ENCODE peak calls at places on chromosomes 3 and 15, in seven cellular contexts. One of them, this sample, is unnamed.

GRCh38 chr3:167814441-167814951 is 79.0 kb downstream of the SERPINI1 start:
- DNase-seq in RPMI7951: peak
- DNase-seq in AG08396: peak
- DNase-seq in neural progenitor cell: no peak
- DNase-seq in ecto neural progenitor cell: no peak
- DNase-seq in activated CD4-positive, alpha-beta memory T cell treated with anti-CD3 and anti-CD28 coated beads for 36 hours: no peak
- DNase-seq in NCI-H1694: no peak
- DNase-seq in this sample: no peak

GRCh38 chr15:70789213-70789612 is 25.9 kb upstream of the UACA start:
- DNase-seq in RPMI7951: no peak
- DNase-seq in AG08396: no peak
- DNase-seq in neural progenitor cell: no peak
- DNase-seq in ecto neural progenitor cell: no peak
- DNase-seq in activated CD4-positive, alpha-beta memory T cell treated with anti-CD3 and anti-CD28 coated beads for 36 hours: no peak
- DNase-seq in NCI-H1694: no peak
- DNase-seq in this sample: peak

GRCh38 chr3:185767324-185767688 is 57.5 kb downstream of the IGF2BP2 start:
- DNase-seq in RPMI7951: no peak
- DNase-seq in AG08396: no peak
- DNase-seq in neural progenitor cell: no peak
- DNase-seq in ecto neural progenitor cell: no peak
- DNase-seq in activated CD4-positive, alpha-beta memory T cell treated with anti-CD3 and anti-CD28 coated beads for 36 hours: no peak
- DNase-seq in NCI-H1694: no peak
- DNase-seq in this sample: no peak

GRCh38 chr15:98294126-98294525 is 333.6 kb downstream of the ARRDC4 start:
- DNase-seq in RPMI7951: no peak
- DNase-seq in AG08396: no peak
- DNase-seq in neural progenitor cell: no peak
- DNase-seq in ecto neural progenitor cell: no peak
- DNase-seq in activated CD4-positive, alpha-beta memory T cell treated with anti-CD3 and anti-CD28 coated beads for 36 hours: no peak
- DNase-seq in NCI-H1694: no peak
- DNase-seq in this sample: no peak

GRCh38 chr15:26713498-26713897 is 59.4 kb downstream of the GABRB3 start:
- DNase-seq in RPMI7951: no peak
- DNase-seq in AG08396: no peak
- DNase-seq in neural progenitor cell: no peak
- DNase-seq in ecto neural progenitor cell: no peak
- DNase-seq in activated CD4-positive, alpha-beta memory T cell treated with anti-CD3 and anti-CD28 coated beads for 36 hours: no peak
- DNase-seq in NCI-H1694: no peak
- DNase-seq in this sample: no peak

GRCh38 chr15:99511529-99511864 is 54.3 kb upstream of the MEF2A start:
- DNase-seq in RPMI7951: no peak
- DNase-seq in AG08396: no peak
- DNase-seq in neural progenitor cell: no peak
- DNase-seq in ecto neural progenitor cell: no peak
- DNase-seq in activated CD4-positive, alpha-beta memory T cell treated with anti-CD3 and anti-CD28 coated beads for 36 hours: no peak
- DNase-seq in NCI-H1694: no peak
- DNase-seq in this sample: no peak

GRCh38 chr3:116939091-116939490 is 229.5 kb downstream of the TUSC7 start:
- DNase-seq in RPMI7951: peak
- DNase-seq in AG08396: no peak
- DNase-seq in neural progenitor cell: no peak
- DNase-seq in ecto neural progenitor cell: no peak
- DNase-seq in activated CD4-positive, alpha-beta memory T cell treated with anti-CD3 and anti-CD28 coated beads for 36 hours: no peak
- DNase-seq in NCI-H1694: no peak
- DNase-seq in this sample: no peak

GRCh38 chr3:192332386-192333291 is 394.7 kb downstream of the FGF12 start:
- DNase-seq in RPMI7951: no peak
- DNase-seq in AG08396: no peak
- DNase-seq in neural progenitor cell: peak
- DNase-seq in ecto neural progenitor cell: no peak
- DNase-seq in activated CD4-positive, alpha-beta memory T cell treated with anti-CD3 and anti-CD28 coated beads for 36 hours: no peak
- DNase-seq in NCI-H1694: no peak
- DNase-seq in this sample: peak

GRCh38 chr15:76199106-76200082 is 111.9 kb downstream of the ETFA start:
- DNase-seq in RPMI7951: peak
- DNase-seq in AG08396: peak
- DNase-seq in neural progenitor cell: no peak
- DNase-seq in ecto neural progenitor cell: no peak
- DNase-seq in activated CD4-positive, alpha-beta memory T cell treated with anti-CD3 and anti-CD28 coated beads for 36 hours: no peak
- DNase-seq in NCI-H1694: no peak
- DNase-seq in this sample: no peak

GRCh38 chr15:41911691-41912345 is 18.0 kb upstream of the SPTBN5 start:
- DNase-seq in RPMI7951: no peak
- DNase-seq in AG08396: no peak
- DNase-seq in neural progenitor cell: no peak
- DNase-seq in ecto neural progenitor cell: no peak
- DNase-seq in activated CD4-positive, alpha-beta memory T cell treated with anti-CD3 and anti-CD28 coated beads for 36 hours: no peak
- DNase-seq in NCI-H1694: no peak
- DNase-seq in this sample: no peak

GRCh38 chr15:27057904-27058645 is 87.1 kb downstream of the GABRG3 start:
- DNase-seq in RPMI7951: peak
- DNase-seq in AG08396: no peak
- DNase-seq in neural progenitor cell: no peak
- DNase-seq in ecto neural progenitor cell: no peak
- DNase-seq in activated CD4-positive, alpha-beta memory T cell treated with anti-CD3 and anti-CD28 coated beads for 36 hours: no peak
- DNase-seq in NCI-H1694: no peak
- DNase-seq in this sample: no peak

GRCh38 chr3:104628185-104628789 is 738.4 kb upstream of the ALCAM start:
- DNase-seq in RPMI7951: peak
- DNase-seq in AG08396: peak
- DNase-seq in neural progenitor cell: peak
- DNase-seq in ecto neural progenitor cell: no peak
- DNase-seq in activated CD4-positive, alpha-beta memory T cell treated with anti-CD3 and anti-CD28 coated beads for 36 hours: no peak
- DNase-seq in NCI-H1694: peak
- DNase-seq in this sample: peak

GRCh38 chr15:76337047-76337738 is 620 bp downstream of the ISL2 start:
- DNase-seq in RPMI7951: peak
- DNase-seq in AG08396: no peak
- DNase-seq in neural progenitor cell: peak
- DNase-seq in ecto neural progenitor cell: no peak
- DNase-seq in activated CD4-positive, alpha-beta memory T cell treated with anti-CD3 and anti-CD28 coated beads for 36 hours: peak
- DNase-seq in NCI-H1694: no peak
- DNase-seq in this sample: peak

GRCh38 chr15:58241872-58242271 is 103.7 kb downstream of the AQP9 start:
- DNase-seq in RPMI7951: no peak
- DNase-seq in AG08396: no peak
- DNase-seq in neural progenitor cell: no peak
- DNase-seq in ecto neural progenitor cell: no peak
- DNase-seq in activated CD4-positive, alpha-beta memory T cell treated with anti-CD3 and anti-CD28 coated beads for 36 hours: no peak
- DNase-seq in NCI-H1694: no peak
- DNase-seq in this sample: peak

GRCh38 chr3:132881756-132882409 is 156.3 kb upstream of the TMEM108 start:
- DNase-seq in RPMI7951: no peak
- DNase-seq in AG08396: no peak
- DNase-seq in neural progenitor cell: no peak
- DNase-seq in ecto neural progenitor cell: no peak
- DNase-seq in activated CD4-positive, alpha-beta memory T cell treated with anti-CD3 and anti-CD28 coated beads for 36 hours: no peak
- DNase-seq in NCI-H1694: no peak
- DNase-seq in this sample: no peak

GRCh38 chr15:62880278-62880677 is 162.3 kb upstream of the TPM1 start:
- DNase-seq in RPMI7951: peak
- DNase-seq in AG08396: no peak
- DNase-seq in neural progenitor cell: no peak
- DNase-seq in ecto neural progenitor cell: no peak
- DNase-seq in activated CD4-positive, alpha-beta memory T cell treated with anti-CD3 and anti-CD28 coated beads for 36 hours: no peak
- DNase-seq in NCI-H1694: peak
- DNase-seq in this sample: no peak

GRCh38 chr15:66359740-66360139 is 3.3 kb upstream of the TIPIN start:
- DNase-seq in RPMI7951: no peak
- DNase-seq in AG08396: no peak
- DNase-seq in neural progenitor cell: no peak
- DNase-seq in ecto neural progenitor cell: no peak
- DNase-seq in activated CD4-positive, alpha-beta memory T cell treated with anti-CD3 and anti-CD28 coated beads for 36 hours: peak
- DNase-seq in NCI-H1694: no peak
- DNase-seq in this sample: no peak

GRCh38 chr15:82950746-82951370 is 1.7 kb downstream of the HOMER2 start:
- DNase-seq in RPMI7951: no peak
- DNase-seq in AG08396: no peak
- DNase-seq in neural progenitor cell: no peak
- DNase-seq in ecto neural progenitor cell: no peak
- DNase-seq in activated CD4-positive, alpha-beta memory T cell treated with anti-CD3 and anti-CD28 coated beads for 36 hours: peak
- DNase-seq in NCI-H1694: no peak
- DNase-seq in this sample: no peak

GRCh38 chr15:74175271-74176191 is 2.0 kb downstream of the ISLR start:
- DNase-seq in RPMI7951: no peak
- DNase-seq in AG08396: no peak
- DNase-seq in neural progenitor cell: no peak
- DNase-seq in ecto neural progenitor cell: no peak
- DNase-seq in activated CD4-positive, alpha-beta memory T cell treated with anti-CD3 and anti-CD28 coated beads for 36 hours: no peak
- DNase-seq in NCI-H1694: no peak
- DNase-seq in this sample: no peak

GRCh38 chr3:174859109-174859735 is at the start of gene NAALADL2:
- DNase-seq in RPMI7951: no peak
- DNase-seq in AG08396: no peak
- DNase-seq in neural progenitor cell: no peak
- DNase-seq in ecto neural progenitor cell: no peak
- DNase-seq in activated CD4-positive, alpha-beta memory T cell treated with anti-CD3 and anti-CD28 coated beads for 36 hours: no peak
- DNase-seq in NCI-H1694: no peak
- DNase-seq in this sample: peak

GRCh38 chr3:123036352-123037014 is 8.9 kb upstream of the SEMA5B start:
- DNase-seq in RPMI7951: peak
- DNase-seq in AG08396: peak
- DNase-seq in neural progenitor cell: no peak
- DNase-seq in ecto neural progenitor cell: no peak
- DNase-seq in activated CD4-positive, alpha-beta memory T cell treated with anti-CD3 and anti-CD28 coated beads for 36 hours: no peak
- DNase-seq in NCI-H1694: no peak
- DNase-seq in this sample: no peak

GRCh38 chr3:71511037-71511436 is 72.5 kb downstream of the FOXP1 start:
- DNase-seq in RPMI7951: peak
- DNase-seq in AG08396: peak
- DNase-seq in neural progenitor cell: no peak
- DNase-seq in ecto neural progenitor cell: no peak
- DNase-seq in activated CD4-positive, alpha-beta memory T cell treated with anti-CD3 and anti-CD28 coated beads for 36 hours: no peak
- DNase-seq in NCI-H1694: no peak
- DNase-seq in this sample: peak